ENCODE peak calls at places on chromosomes 13 and 19, in seven cellular contexts. O, J, L, P, B, V and C are unnamed samples.

GRCh38 chr13:105773887-105774538 is 761.4 kb downstream of the EFNB2 start:
- DNase-seq in O (no peak), J (no peak), L (no peak), P (peak; percentile 14), B (no peak), V (no peak), C (no peak)

GRCh38 chr13:92074658-92075057 is 676.2 kb downstream of the GPC5 start:
- DNase-seq in O (no peak), J (no peak), L (no peak), P (no peak), B (peak; percentile 3), V (no peak), C (no peak)

GRCh38 chr19:19063183-19064097 is at the start of gene SLC25A42:
- DNase-seq in O (peak; percentile 99), J (peak; percentile 99), L (peak; percentile 100), P (peak; percentile 100), B (peak; percentile 100), V (peak; percentile 99), C (peak; percentile 100)

GRCh38 chr13:105177265-105177900 is 1358.1 kb downstream of the EFNB2 start:
- DNase-seq in O (no peak), J (no peak), L (no peak), P (no peak), B (no peak), V (no peak), C (no peak)

GRCh38 chr13:84651288-84651687 is 769.0 kb upstream of the SLITRK1 start:
- DNase-seq in O (no peak), J (no peak), L (no peak), P (no peak), B (no peak), V (no peak), C (no peak)

GRCh38 chr13:35888327-35888940 is 242.7 kb downstream of the DCLK1 start:
- DNase-seq in O (no peak), J (no peak), L (no peak), P (no peak), B (no peak), V (no peak), C (no peak)

GRCh38 chr19:52211926-52212571 is 22.2 kb downstream of the PPP2R1A start:
- DNase-seq in O (no peak), J (no peak), L (no peak), P (no peak), B (no peak), V (no peak), C (no peak)

GRCh38 chr19:56097776-56098175 is 23.3 kb downstream of the ZNF787 start:
- DNase-seq in O (no peak), J (no peak), L (no peak), P (no peak), B (no peak), V (no peak), C (no peak)

GRCh38 chr13:114228176-114228575 is 6.5 kb upstream of the CDC16 start:
- DNase-seq in O (no peak), J (no peak), L (no peak), P (no peak), B (no peak), V (no peak), C (no peak)

GRCh38 chr19:46181386-46181774 is 33.3 kb downstream of the IGFL2 start:
- DNase-seq in O (no peak), J (no peak), L (no peak), P (no peak), B (no peak), V (no peak), C (no peak)

GRCh38 chr13:37382156-37382555 is 216.4 kb downstream of the POSTN start:
- DNase-seq in O (no peak), J (no peak), L (peak; percentile 11), P (no peak), B (no peak), V (no peak), C (no peak)

GRCh38 chr19:51462681-51463080 is 4.4 kb upstream of the SIGLEC8 start:
- DNase-seq in O (no peak), J (no peak), L (no peak), P (no peak), B (no peak), V (no peak), C (no peak)

GRCh38 chr19:10988921-10989320 is 28.1 kb downstream of the SMARCA4 start:
- DNase-seq in O (no peak), J (no peak), L (no peak), P (no peak), B (no peak), V (no peak), C (no peak)

GRCh38 chr19:2320057-2320456 is 8.3 kb downstream of the LSM7 start:
- DNase-seq in O (no peak), J (no peak), L (no peak), P (no peak), B (no peak), V (no peak), C (no peak)

GRCh38 chr13:108895220-108895704 is 265.9 kb downstream of the MYO16 start:
- DNase-seq in O (no peak), J (no peak), L (peak; percentile 40), P (no peak), B (peak; percentile 45), V (no peak), C (peak; percentile 25)

GRCh38 chr13:59111711-59112110 is 1052.0 kb downstream of the DIAPH3 start:
- DNase-seq in O (no peak), J (no peak), L (peak; percentile 5), P (no peak), B (no peak), V (no peak), C (no peak)

GRCh38 chr19:49658139-49658517 is 7.5 kb downstream of the IRF3 start:
- DNase-seq in O (no peak), J (no peak), L (no peak), P (no peak), B (no peak), V (no peak), C (no peak)

GRCh38 chr19:32691952-32692726 is 518 bp downstream of the NUDT19 start:
- DNase-seq in O (peak; percentile 37), J (peak; percentile 64), L (peak; percentile 84), P (peak; percentile 55), B (peak; percentile 77), V (peak; percentile 74), C (peak; percentile 50)

GRCh38 chr19:46378268-46378667 is 31.4 kb downstream of the PPP5C start:
- DNase-seq in O (no peak), J (no peak), L (peak; percentile 81), P (no peak), B (no peak), V (no peak), C (no peak)

GRCh38 chr13:90485441-90485840 is 862.0 kb upstream of the MIR17HG start:
- DNase-seq in O (no peak), J (no peak), L (peak; percentile 68), P (no peak), B (no peak), V (no peak), C (no peak)

GRCh38 chr19:46211201-46211881 is 18.2 kb upstream of the IGFL1 start:
- DNase-seq in O (no peak), J (no peak), L (no peak), P (no peak), B (no peak), V (no peak), C (no peak)

GRCh38 chr13:99812611-99813010 is 159.0 kb downstream of the ZIC5 start:
- DNase-seq in O (no peak), J (no peak), L (peak; percentile 27), P (peak; percentile 18), B (no peak), V (no peak), C (no peak)

GRCh38 chr19:51726049-51726448 is 2.3 kb upstream of the HAS1 start:
- DNase-seq in O (no peak), J (no peak), L (peak; percentile 90), P (peak; percentile 19), B (no peak), V (no peak), C (no peak)

GRCh38 chr13:36531746-36532486 is 99.6 kb downstream of the CCNA1 start:
- DNase-seq in O (no peak), J (no peak), L (no peak), P (no peak), B (no peak), V (no peak), C (no peak)

GRCh38 chr13:29434217-29434940 is 161.1 kb downstream of the SLC7A1 start:
- DNase-seq in O (no peak), J (no peak), L (no peak), P (no peak), B (no peak), V (no peak), C (no peak)

GRCh38 chr19:51138549-51138979 is 3.5 kb upstream of the SIGLEC7 start:
- DNase-seq in O (no peak), J (no peak), L (no peak), P (no peak), B (no peak), V (no peak), C (no peak)

GRCh38 chr13:60265566-60265965 is 101.8 kb upstream of the DIAPH3 start:
- DNase-seq in O (no peak), J (no peak), L (no peak), P (no peak), B (no peak), V (no peak), C (no peak)

GRCh38 chr19:30062331-30063183 is 120.5 kb downstream of the URI1 start:
- DNase-seq in O (no peak), J (no peak), L (no peak), P (no peak), B (no peak), V (peak; percentile 39), C (no peak)

GRCh38 chr19:38837656-38838121 is 6.1 kb upstream of the ECH1 start:
- DNase-seq in O (no peak), J (no peak), L (no peak), P (no peak), B (no peak), V (no peak), C (no peak)